ENCODE peak calls at places on chromosomes 16 and 17, in seven cellular contexts. J is NCI-H526; W is activated CD4-positive, alpha-beta T cell treated with anti-CD3 and anti-CD28 coated beads, Interleukin-2, amount 50 U/mL, for 1 hour; P is A549; Z is stimulated activated CD4-positive, alpha-beta T cell treated with anti-CD3 and anti-CD28 coated beads, Interleukin-2, amount 100 ng/mL, for 48 hours; O is GM18507; A is T-helper 17 cell. F is an unnamed sample.
A peak's percentile ranks its signal among the peaks of the same experiment; 100 is the strongest.

GRCh38 chr16:87003414-87003755 is 313.8 kb downstream of the C16orf95 start:
- DNase-seq in J (no peak), W (no peak), P (no peak), Z (no peak), O (no peak), A (no peak), F (no peak)

GRCh38 chr16:84226026-84226425 is 13.8 kb downstream of the KCNG4 start:
- DNase-seq in J (no peak), W (no peak), P (no peak), Z (no peak), O (no peak), A (no peak), F (no peak)

GRCh38 chr17:74803388-74803930 is 27.3 kb upstream of the NAT9 start:
- DNase-seq in J (no peak), W (no peak), P (no peak), Z (no peak), O (no peak), A (no peak), F (no peak)

GRCh38 chr16:66588981-66589713 is 9.9 kb downstream of the CMTM2 start:
- DNase-seq in J (no peak), W (peak; percentile 63), P (peak; percentile 68), Z (peak; percentile 37), O (peak; percentile 44), A (peak; percentile 52), F (peak; percentile 68)

GRCh38 chr16:27571433-27572306 is 21.7 kb downstream of the KATNIP start:
- DNase-seq in J (no peak), W (no peak), P (no peak), Z (no peak), O (no peak), A (no peak), F (no peak)

GRCh38 chr16:70548936-70549335 is 25.3 kb downstream of the SF3B3 start:
- DNase-seq in J (no peak), W (no peak), P (no peak), Z (no peak), O (no peak), A (no peak), F (no peak)

GRCh38 chr17:59361916-59362810 is 30.7 kb downstream of the YPEL2 start:
- DNase-seq in J (peak; percentile 16), W (peak; percentile 20), P (no peak), Z (no peak), O (no peak), A (no peak), F (peak; percentile 66)

GRCh38 chr17:6912110-6913051 is 80.9 kb upstream of the TEKT1 start:
- DNase-seq in J (no peak), W (no peak), P (no peak), Z (no peak), O (no peak), A (no peak), F (no peak)

GRCh38 chr17:68805609-68806008 is 149.6 kb downstream of the ABCA8 start:
- DNase-seq in J (no peak), W (no peak), P (no peak), Z (no peak), O (no peak), A (no peak), F (no peak)

GRCh38 chr17:45234641-45235040 is 13.0 kb downstream of the FMNL1 start:
- DNase-seq in J (peak; percentile 63), W (no peak), P (peak; percentile 66), Z (no peak), O (no peak), A (no peak), F (no peak)

GRCh38 chr17:68295086-68295485 is 3.8 kb downstream of the ARSG start:
- DNase-seq in J (no peak), W (no peak), P (no peak), Z (no peak), O (no peak), A (no peak), F (no peak)

GRCh38 chr17:16282522-16282921 is 65.5 kb downstream of the PIGL start:
- DNase-seq in J (no peak), W (no peak), P (peak; percentile 62), Z (no peak), O (no peak), A (no peak), F (no peak)

GRCh38 chr16:3645504-3646347 is 8.8 kb upstream of the DNASE1 start:
- DNase-seq in J (no peak), W (no peak), P (no peak), Z (no peak), O (no peak), A (no peak), F (peak; percentile 67)

GRCh38 chr17:35486920-35487727 is 38.6 kb upstream of the SLFN13 start:
- DNase-seq in J (no peak), W (peak; percentile 70), P (no peak), Z (peak; percentile 79), O (peak; percentile 68), A (peak; percentile 44), F (peak; percentile 59)

GRCh38 chr17:36921131-36921851 is 16.0 kb upstream of the LHX1 start:
- DNase-seq in J (no peak), W (no peak), P (peak; percentile 89), Z (peak; percentile 54), O (no peak), A (no peak), F (no peak)

GRCh38 chr16:90061437-90061836 is 15.7 kb downstream of the PRDM7 start:
- DNase-seq in J (no peak), W (no peak), P (no peak), Z (no peak), O (no peak), A (no peak), F (no peak)

GRCh38 chr16:31333686-31334649 is 21.0 kb upstream of the ITGAX start:
- DNase-seq in J (peak; percentile 44), W (peak; percentile 11), P (peak; percentile 73), Z (no peak), O (no peak), A (no peak), F (peak; percentile 60)

GRCh38 chr17:47305302-47305923 is 18.3 kb upstream of the EFCAB13 start:
- DNase-seq in J (no peak), W (no peak), P (peak; percentile 66), Z (no peak), O (no peak), A (no peak), F (no peak)

GRCh38 chr17:31550389-31551056 is 159.0 kb downstream of the RAB11FIP4 start:
- DNase-seq in J (no peak), W (no peak), P (peak; percentile 53), Z (no peak), O (no peak), A (no peak), F (no peak)

GRCh38 chr17:65079489-65079900 is 23.0 kb upstream of the GNA13 start:
- DNase-seq in J (no peak), W (no peak), P (no peak), Z (no peak), O (no peak), A (no peak), F (no peak)

GRCh38 chr16:71540-72341 is 690 bp downstream of the RHBDF1 start:
- DNase-seq in J (peak; percentile 43), W (no peak), P (peak; percentile 81), Z (no peak), O (no peak), A (no peak), F (peak; percentile 82)

GRCh38 chr16:57611184-57611583 is 17.2 kb upstream of the ADGRG1 start:
- DNase-seq in J (no peak), W (no peak), P (peak; percentile 49), Z (no peak), O (no peak), A (no peak), F (no peak)

GRCh38 chr16:2912330-2913199 is 834 bp downstream of the FLYWCH1 start:
- DNase-seq in J (no peak), W (peak; percentile 23), P (no peak), Z (no peak), O (no peak), A (no peak), F (peak; percentile 65)

GRCh38 chr17:43554857-43555256 is 8.7 kb upstream of the ETV4 start:
- DNase-seq in J (no peak), W (no peak), P (no peak), Z (no peak), O (no peak), A (no peak), F (no peak)

GRCh38 chr17:55410722-55411462 is 10.7 kb downstream of the MMD start:
- DNase-seq in J (no peak), W (no peak), P (no peak), Z (no peak), O (no peak), A (no peak), F (no peak)

GRCh38 chr17:75776399-75777242 is 8.0 kb upstream of the UNK start:
- DNase-seq in J (no peak), W (peak; percentile 44), P (no peak), Z (no peak), O (no peak), A (no peak), F (no peak)

GRCh38 chr16:828891-829290 is 28.4 kb upstream of the GNG13 start:
- DNase-seq in J (no peak), W (no peak), P (no peak), Z (no peak), O (no peak), A (no peak), F (no peak)

GRCh38 chr17:72576289-72576759 is 455.5 kb downstream of the SOX9 start:
- DNase-seq in J (no peak), W (no peak), P (no peak), Z (no peak), O (no peak), A (no peak), F (no peak)

GRCh38 chr16:15836074-15836473 is 20.8 kb downstream of the MYH11 start:
- DNase-seq in J (no peak), W (no peak), P (no peak), Z (no peak), O (no peak), A (no peak), F (no peak)

GRCh38 chr17:33013596-33014375 is 22.1 kb downstream of the SPACA3 start:
- DNase-seq in J (no peak), W (no peak), P (no peak), Z (no peak), O (no peak), A (no peak), F (no peak)

GRCh38 chr16:72094266-72094610 is 591 bp downstream of the DHX38 start:
- DNase-seq in J (no peak), W (no peak), P (no peak), Z (peak; percentile 36), O (no peak), A (no peak), F (no peak)

GRCh38 chr17:79331492-79331891 is 256.9 kb downstream of the ENGASE start:
- DNase-seq in J (no peak), W (no peak), P (no peak), Z (no peak), O (no peak), A (no peak), F (no peak)

GRCh38 chr16:56425439-56425832 is at the start of gene AMFR:
- DNase-seq in J (no peak), W (peak; percentile 58), P (peak; percentile 80), Z (peak; percentile 36), O (peak; percentile 74), A (peak; percentile 65), F (peak; percentile 60)

GRCh38 chr16:11145173-11145820 is 110.7 kb downstream of the SOCS1 start:
- DNase-seq in J (no peak), W (no peak), P (no peak), Z (no peak), O (no peak), A (no peak), F (no peak)

GRCh38 chr16:12449795-12450194 is 353.9 kb downstream of the CPPED1 start:
- DNase-seq in J (no peak), W (no peak), P (no peak), Z (no peak), O (no peak), A (no peak), F (no peak)

GRCh38 chr16:82987767-82988166 is 361.0 kb downstream of the CDH13 start:
- DNase-seq in J (no peak), W (no peak), P (no peak), Z (no peak), O (no peak), A (no peak), F (no peak)

GRCh38 chr16:539901-540530 is 12.5 kb downstream of the CAPN15 start:
- DNase-seq in J (no peak), W (no peak), P (no peak), Z (no peak), O (no peak), A (no peak), F (no peak)

GRCh38 chr17:41734139-41734948 is at the start of gene HAP1:
- DNase-seq in J (no peak), W (peak; percentile 10), P (peak; percentile 76), Z (no peak), O (no peak), A (no peak), F (no peak)